ENCODE peak calls at places on chromosomes 7 and 10, in ten cellular contexts. C, X, B, W, Q, A, L, H, O and D are unnamed samples.

GRCh38 chr10:11672836-11673235 is 61.4 kb upstream of the USP6NL start:
- ATAC-seq in A (no peak), B (no peak), H (no peak), X (no peak), W (no peak), C (no peak), Q (no peak), L (no peak), O (no peak), D (no peak)

GRCh38 chr7:159195926-159196325 is 51.3 kb upstream of the VIPR2 start:
- ATAC-seq in A (no peak), L (no peak), X (no peak), Q (no peak), O (no peak), W (no peak), C (no peak), H (no peak), B (no peak), D (no peak)

GRCh38 chr7:131753620-131754222 is 197.3 kb upstream of the PODXL start:
- ATAC-seq in O (no peak), W (no peak), H (peak; percentile 93), X (no peak), L (no peak), Q (peak; percentile 59), A (no peak), B (no peak), C (no peak), D (no peak)

GRCh38 chr7:90210925-90211324 is 615 bp upstream of the STEAP2 start:
- ATAC-seq in C (no peak), W (no peak), A (no peak), L (peak; percentile 20), B (peak; percentile 18), H (peak; percentile 17), Q (peak; percentile 51), O (no peak), X (no peak), D (no peak)

GRCh38 chr7:21383217-21383832 is 44.6 kb upstream of the SP4 start:
- ATAC-seq in L (no peak), X (no peak), W (no peak), C (no peak), B (peak; percentile 82), A (peak; percentile 46), H (no peak), O (no peak), Q (no peak), D (no peak)

GRCh38 chr7:107213193-107213788 is 44.5 kb downstream of the HBP1 start:
- ATAC-seq in O (peak; percentile 81), L (no peak), X (no peak), H (no peak), A (no peak), Q (peak; percentile 29), W (no peak), C (no peak), B (no peak), D (no peak)

GRCh38 chr7:26898917-26899316 is 34.5 kb upstream of the SKAP2 start:
- ATAC-seq in L (no peak), W (no peak), H (no peak), X (no peak), Q (no peak), O (no peak), B (no peak), A (no peak), C (no peak), D (no peak)

GRCh38 chr10:92990615-92991014 is 70.0 kb upstream of the CYP26C1 start:
- ATAC-seq in C (peak; percentile 86), X (peak; percentile 86), A (peak; percentile 87), W (no peak), B (peak; percentile 74), L (no peak), O (no peak), H (no peak), Q (no peak), D (no peak)

GRCh38 chr10:67779455-67780205 is 58.4 kb downstream of the DNAJC12 start:
- ATAC-seq in X (peak; percentile 69), B (peak; percentile 77), H (peak; percentile 78), W (peak; percentile 85), A (peak; percentile 53), Q (peak; percentile 97), L (peak; percentile 86), O (peak; percentile 77), C (peak; percentile 83), D (peak; percentile 72)

GRCh38 chr10:14500172-14500765 is 169.5 kb upstream of the FRMD4A start:
- ATAC-seq in X (no peak), A (no peak), W (no peak), H (no peak), C (no peak), L (peak; percentile 26), O (no peak), Q (peak; percentile 39), B (no peak), D (no peak)

GRCh38 chr10:46073564-46073963 is 27.5 kb upstream of the MSMB start:
- ATAC-seq in L (no peak), Q (no peak), A (no peak), H (no peak), X (no peak), B (no peak), C (no peak), O (no peak), W (no peak), D (no peak)

GRCh38 chr7:101923276-101923985 is 106.0 kb downstream of the CUX1 start:
- ATAC-seq in Q (no peak), C (no peak), X (no peak), B (no peak), O (peak; percentile 7), A (no peak), H (no peak), W (no peak), L (no peak), D (no peak)

GRCh38 chr7:82527831-82528230 is 84.3 kb upstream of the CACNA2D1 start:
- ATAC-seq in X (no peak), Q (no peak), L (no peak), C (no peak), H (no peak), O (no peak), B (no peak), A (no peak), W (no peak), D (no peak)